ENCODE peak calls at places on chromosomes 16 and 17, in four cellular contexts. S, F, T and B are unnamed samples.
A peak's percentile ranks its signal among the peaks of the same experiment; 100 is the strongest.

GRCh38 chr17:1743094-1743452 is 402 bp downstream of the SERPINF2 start:
- DNase-seq in F (no peak), S (no peak), T (no peak), B (no peak)

GRCh38 chr17:8162997-8163977 is 539 bp upstream of the VAMP2 start:
- DNase-seq in S (peak; percentile 35), F (peak; percentile 80), T (no peak), B (no peak)

GRCh38 chr16:19431636-19432340 is 14.1 kb downstream of the TMC5 start:
- DNase-seq in F (no peak), S (no peak), T (no peak), B (no peak)

GRCh38 chr16:80619824-80620223 is 79.0 kb downstream of the DYNLRB2 start:
- DNase-seq in T (peak; percentile 23), F (no peak), S (no peak), B (no peak)

GRCh38 chr17:74736423-74737298 is at the start of gene RAB37:
- DNase-seq in S (no peak), F (peak; percentile 70), T (no peak), B (no peak)

GRCh38 chr16:79247386-79247785 is 353.2 kb downstream of the MAF start:
- DNase-seq in S (no peak), T (no peak), F (no peak), B (no peak)

GRCh38 chr16:81523387-81524115 is 78.9 kb downstream of the CMIP start:
- DNase-seq in F (no peak), S (no peak), T (peak; percentile 81), B (no peak)

GRCh38 chr16:10708969-10709368 is 14.2 kb upstream of the TEKT5 start:
- DNase-seq in S (no peak), F (no peak), T (no peak), B (no peak)

GRCh38 chr17:6712058-6712853 is 913 bp downstream of the SLC13A5 start:
- DNase-seq in S (no peak), T (peak; percentile 20), F (peak; percentile 65), B (no peak)

GRCh38 chr17:78387982-78388941 is 9.8 kb downstream of the PGS1 start:
- DNase-seq in T (no peak), F (no peak), S (no peak), B (no peak)

GRCh38 chr17:80441133-80441578 is 26.2 kb downstream of the ENDOV start:
- DNase-seq in T (peak; percentile 31), F (peak; percentile 91), S (no peak), B (no peak)

GRCh38 chr17:61878520-61878919 is 15.2 kb upstream of the BRIP1 start:
- DNase-seq in S (no peak), T (no peak), F (no peak), B (no peak)

GRCh38 chr17:33486135-33486886 is 193.2 kb upstream of the ASIC2 start:
- DNase-seq in F (no peak), S (no peak), T (no peak), B (no peak)

GRCh38 chr16:47311738-47312505 is 148.9 kb downstream of the ITFG1 start:
- DNase-seq in T (peak; percentile 11), S (no peak), F (peak; percentile 30), B (no peak)

GRCh38 chr16:55494994-55495421 is 13.9 kb upstream of the LPCAT2 start:
- DNase-seq in T (peak; percentile 86), S (no peak), F (no peak), B (no peak)

GRCh38 chr17:82097919-82098168 is 192 bp downstream of the FASN start:
- DNase-seq in S (no peak), T (no peak), F (no peak), B (no peak)

GRCh38 chr16:75621170-75621477 is 2.0 kb downstream of the ADAT1 start:
- DNase-seq in F (no peak), T (peak; percentile 51), S (no peak), B (no peak)

GRCh38 chr17:13016881-13017622 is 775 bp downstream of the ELAC2 start:
- DNase-seq in F (no peak), S (no peak), T (no peak), B (no peak)

GRCh38 chr16:11706180-11706742 is 36.4 kb downstream of the TXNDC11 start:
- DNase-seq in F (no peak), T (no peak), S (no peak), B (no peak)

GRCh38 chr16:75138636-75139035 is 9.7 kb upstream of the ZFP1 start:
- DNase-seq in S (peak; percentile 24), F (peak; percentile 26), T (peak; percentile 32), B (no peak)

GRCh38 chr17:8887834-8888703 is 20.6 kb upstream of the PIK3R6 start:
- DNase-seq in F (peak; percentile 89), T (peak; percentile 70), S (no peak), B (no peak)

GRCh38 chr17:35944151-35944550 is 638 bp upstream of the LYZL6 start:
- DNase-seq in F (no peak), T (peak; percentile 47), S (no peak), B (no peak)

GRCh38 chr16:24610421-24610765 is 71.0 kb downstream of the RBBP6 start:
- DNase-seq in S (peak; percentile 60), F (peak; percentile 45), T (peak; percentile 48), B (no peak)

GRCh38 chr16:87392823-87393679 is 915 bp downstream of the MAP1LC3B start:
- DNase-seq in S (peak; percentile 12), F (peak; percentile 66), T (peak; percentile 42), B (no peak)

GRCh38 chr17:81234940-81235821 is 3.7 kb downstream of the TEPSIN start:
- DNase-seq in F (no peak), S (no peak), T (no peak), B (no peak)

GRCh38 chr17:218711-219110 is 37.3 kb upstream of the DOC2B start:
- DNase-seq in T (no peak), F (peak; percentile 4), S (no peak), B (no peak)

GRCh38 chr17:61389670-61390478 is 9.8 kb upstream of the TBX2 start:
- DNase-seq in T (peak; percentile 32), F (peak; percentile 83), S (peak; percentile 11), B (no peak)

GRCh38 chr16:30354423-30355143 is 525 bp downstream of the CD2BP2 start:
- DNase-seq in T (no peak), S (no peak), F (peak; percentile 53), B (no peak)

GRCh38 chr16:77877712-77878111 is 89.3 kb downstream of the VAT1L start:
- DNase-seq in S (no peak), F (no peak), T (peak; percentile 66), B (no peak)

GRCh38 chr17:19945009-19945650 is 32.5 kb downstream of the AKAP10 start:
- DNase-seq in T (no peak), S (no peak), F (no peak), B (no peak)

GRCh38 chr16:62213763-62214162 is 177.5 kb upstream of the CDH8 start:
- DNase-seq in S (no peak), F (peak; percentile 76), T (no peak), B (no peak)

GRCh38 chr16:19837331-19837943 is 47.2 kb downstream of the GPRC5B start:
- DNase-seq in F (no peak), T (no peak), S (no peak), B (no peak)

GRCh38 chr16:86567701-86568571 is 1.3 kb downstream of the FOXC2 start:
- DNase-seq in S (no peak), T (peak; percentile 59), F (peak; percentile 48), B (no peak)

GRCh38 chr17:68943123-68943811 is 11.9 kb downstream of the ABCA8 start:
- DNase-seq in F (no peak), S (no peak), T (no peak), B (no peak)

GRCh38 chr17:75643033-75644017 is 10.1 kb downstream of the SMIM5 start:
- DNase-seq in F (peak; percentile 59), T (no peak), S (no peak), B (no peak)

GRCh38 chr17:876272-876671 is 94.1 kb downstream of the MRM3 start:
- DNase-seq in F (no peak), S (no peak), T (no peak), B (no peak)